ENCODE peak calls at places on chromosomes 4 and X, in six cellular contexts. One of them, this sample, is unnamed.

GRCh38 chr4:10123227-10124101 is 6.9 kb upstream of the WDR1 start:
- DNase-seq in A549: no peak
- DNase-seq in HepG2: peak; percentile 86
- DNase-seq in SK-N-SH: peak; percentile 34
- DNase-seq in suprapubic skin: no peak
- DNase-seq in tibial nerve: no peak
- DNase-seq in this sample: no peak

GRCh38 chr4:73676881-73677323 is 56.7 kb upstream of the RASSF6 start:
- DNase-seq in tibial nerve: no peak
- DNase-seq in HepG2: no peak
- DNase-seq in SK-N-SH: no peak
- DNase-seq in A549: peak; percentile 51
- DNase-seq in suprapubic skin: no peak
- DNase-seq in this sample: no peak

GRCh38 chr4:57013529-57014120 is 34.9 kb downstream of the POLR2B start:
- DNase-seq in SK-N-SH: no peak
- DNase-seq in suprapubic skin: no peak
- DNase-seq in HepG2: no peak
- DNase-seq in tibial nerve: no peak
- DNase-seq in A549: no peak
- DNase-seq in this sample: no peak

GRCh38 chr4:182845618-182846017 is 71.6 kb downstream of the DCTD start:
- DNase-seq in suprapubic skin: peak; percentile 29
- DNase-seq in SK-N-SH: no peak
- DNase-seq in HepG2: no peak
- DNase-seq in tibial nerve: no peak
- DNase-seq in A549: no peak
- DNase-seq in this sample: no peak

GRCh38 chr4:112270643-112271484 is 14.8 kb downstream of the TIFA start:
- DNase-seq in HepG2: no peak
- DNase-seq in tibial nerve: no peak
- DNase-seq in suprapubic skin: no peak
- DNase-seq in SK-N-SH: no peak
- DNase-seq in A549: no peak
- DNase-seq in this sample: no peak

GRCh38 chr4:40908297-40908696 is 158.5 kb downstream of the NSUN7 start:
- DNase-seq in suprapubic skin: peak; percentile 79
- DNase-seq in tibial nerve: no peak
- DNase-seq in SK-N-SH: no peak
- DNase-seq in HepG2: no peak
- DNase-seq in A549: peak; percentile 45
- DNase-seq in this sample: peak; percentile 46

GRCh38 chrX:97850911-97851310 is 967.2 kb downstream of the RPA4 start:
- DNase-seq in suprapubic skin: no peak
- DNase-seq in SK-N-SH: no peak
- DNase-seq in tibial nerve: no peak
- DNase-seq in HepG2: no peak
- DNase-seq in A549: no peak
- DNase-seq in this sample: no peak

GRCh38 chr4:24643774-24644520 is 59.6 kb upstream of the DHX15 start:
- DNase-seq in tibial nerve: no peak
- DNase-seq in suprapubic skin: no peak
- DNase-seq in A549: no peak
- DNase-seq in SK-N-SH: no peak
- DNase-seq in HepG2: no peak
- DNase-seq in this sample: no peak

GRCh38 chr4:121696140-121696640 is 590 bp downstream of the ANXA5 start:
- DNase-seq in suprapubic skin: peak; percentile 91
- DNase-seq in tibial nerve: peak; percentile 77
- DNase-seq in HepG2: peak; percentile 39
- DNase-seq in SK-N-SH: peak; percentile 26
- DNase-seq in A549: peak; percentile 63
- DNase-seq in this sample: peak; percentile 94

GRCh38 chr4:1080961-1081688 is 32.2 kb downstream of the RNF212 start:
- DNase-seq in HepG2: no peak
- DNase-seq in tibial nerve: no peak
- DNase-seq in suprapubic skin: no peak
- DNase-seq in A549: no peak
- DNase-seq in SK-N-SH: no peak
- DNase-seq in this sample: no peak

GRCh38 chr4:88818650-88819470 is 121.2 kb upstream of the NAP1L5 start:
- DNase-seq in tibial nerve: peak; percentile 46
- DNase-seq in HepG2: peak; percentile 56
- DNase-seq in SK-N-SH: peak; percentile 13
- DNase-seq in A549: peak; percentile 66
- DNase-seq in suprapubic skin: no peak
- DNase-seq in this sample: peak; percentile 75

GRCh38 chrX:109952985-109953905 is 49.7 kb upstream of the TMEM164 start:
- DNase-seq in A549: no peak
- DNase-seq in HepG2: no peak
- DNase-seq in SK-N-SH: no peak
- DNase-seq in tibial nerve: no peak
- DNase-seq in suprapubic skin: no peak
- DNase-seq in this sample: no peak

GRCh38 chr4:139245590-139245989 is 34.4 kb downstream of the MGARP start:
- DNase-seq in tibial nerve: no peak
- DNase-seq in HepG2: no peak
- DNase-seq in SK-N-SH: no peak
- DNase-seq in A549: no peak
- DNase-seq in suprapubic skin: no peak
- DNase-seq in this sample: no peak

GRCh38 chr4:105683038-105683437 is 25.5 kb downstream of the INTS12 start:
- DNase-seq in SK-N-SH: no peak
- DNase-seq in HepG2: no peak
- DNase-seq in A549: no peak
- DNase-seq in tibial nerve: no peak
- DNase-seq in suprapubic skin: no peak
- DNase-seq in this sample: no peak

GRCh38 chr4:176680668-176681067 is 112.1 kb downstream of the VEGFC start:
- DNase-seq in A549: no peak
- DNase-seq in suprapubic skin: no peak
- DNase-seq in tibial nerve: no peak
- DNase-seq in HepG2: no peak
- DNase-seq in SK-N-SH: no peak
- DNase-seq in this sample: no peak

GRCh38 chr4:110005461-110006056 is 92.9 kb downstream of the EGF start:
- DNase-seq in HepG2: peak; percentile 60
- DNase-seq in SK-N-SH: peak; percentile 52
- DNase-seq in suprapubic skin: no peak
- DNase-seq in tibial nerve: peak; percentile 11
- DNase-seq in A549: peak; percentile 64
- DNase-seq in this sample: no peak

GRCh38 chrX:153934473-153935325 is at the start of gene NAA10:
- DNase-seq in A549: peak; percentile 72
- DNase-seq in tibial nerve: no peak
- DNase-seq in suprapubic skin: peak; percentile 72
- DNase-seq in SK-N-SH: peak; percentile 98
- DNase-seq in HepG2: peak; percentile 32
- DNase-seq in this sample: peak; percentile 86

GRCh38 chr4:15233626-15234025 is 194.2 kb upstream of the C1QTNF7 start:
- DNase-seq in tibial nerve: no peak
- DNase-seq in A549: no peak
- DNase-seq in suprapubic skin: no peak
- DNase-seq in SK-N-SH: no peak
- DNase-seq in HepG2: no peak
- DNase-seq in this sample: no peak

GRCh38 chrX:1883772-1884171 is 268.9 kb downstream of the ASMT start:
- DNase-seq in HepG2: no peak
- DNase-seq in suprapubic skin: no peak
- DNase-seq in SK-N-SH: no peak
- DNase-seq in A549: peak; percentile 50
- DNase-seq in tibial nerve: no peak
- DNase-seq in this sample: no peak

GRCh38 chrX:38806875-38807601 is 5.8 kb downstream of the MID1IP1 start:
- DNase-seq in SK-N-SH: no peak
- DNase-seq in tibial nerve: no peak
- DNase-seq in suprapubic skin: no peak
- DNase-seq in HepG2: peak; percentile 13
- DNase-seq in A549: no peak
- DNase-seq in this sample: no peak

GRCh38 chr4:125911481-125911880 is 596.7 kb downstream of the FAT4 start:
- DNase-seq in SK-N-SH: no peak
- DNase-seq in tibial nerve: no peak
- DNase-seq in HepG2: no peak
- DNase-seq in suprapubic skin: no peak
- DNase-seq in A549: no peak
- DNase-seq in this sample: no peak

GRCh38 chr4:42596918-42597317 is 60.0 kb downstream of the ATP8A1 start:
- DNase-seq in HepG2: no peak
- DNase-seq in tibial nerve: no peak
- DNase-seq in A549: no peak
- DNase-seq in SK-N-SH: no peak
- DNase-seq in suprapubic skin: no peak
- DNase-seq in this sample: no peak
- TF ChIP-seq EP300 in HepG2: no peak
- TF ChIP-seq EP300 in tibial nerve: no peak
- TF ChIP-seq EP300 in A549: no peak
- TF ChIP-seq EP300 in SK-N-SH: no peak
- TF ChIP-seq EP300 in suprapubic skin: no peak
- TF ChIP-seq EP300 in this sample: no peak

DNA sequence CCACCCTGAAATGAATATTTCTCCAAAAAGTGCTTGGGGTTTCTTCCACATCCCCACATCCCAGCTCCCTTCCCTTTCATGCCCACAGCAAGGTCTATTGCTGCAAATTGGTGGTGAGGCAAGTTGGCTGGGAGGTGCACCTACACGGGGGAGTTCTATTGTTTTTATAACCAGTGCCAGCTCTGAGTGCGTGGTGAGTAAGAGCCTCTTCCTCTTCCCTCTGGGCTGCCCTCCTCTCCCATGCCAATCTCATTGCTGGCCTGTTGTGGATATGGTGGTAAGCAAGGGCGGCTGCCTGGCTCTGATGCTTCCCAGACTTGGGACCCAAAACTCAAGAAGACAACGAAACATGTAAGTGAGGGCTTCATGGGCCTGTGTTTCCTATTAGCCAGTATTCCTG is 204.3 kb downstream of the SHROOM3 start:
- DNase-seq in HepG2: no peak
- DNase-seq in tibial nerve: no peak
- DNase-seq in suprapubic skin: no peak
- DNase-seq in SK-N-SH: no peak
- DNase-seq in A549: no peak
- DNase-seq in this sample: no peak
- H3K27ac ChIP-seq in HepG2: no peak overlapping the region
- H3K27ac ChIP-seq in tibial nerve: no peak overlapping the region
- H3K27ac ChIP-seq in suprapubic skin: no peak overlapping the region
- H3K27ac ChIP-seq in SK-N-SH: peak overlapping the region; percentile 69
- H3K27ac ChIP-seq in A549: no peak overlapping the region
- H3K27ac ChIP-seq in this sample: no peak overlapping the region

GRCh38 chr4:80136238-80136637 is 61.1 kb upstream of the PRDM8 start:
- DNase-seq in tibial nerve: no peak
- DNase-seq in suprapubic skin: no peak
- DNase-seq in SK-N-SH: no peak
- DNase-seq in HepG2: no peak
- DNase-seq in A549: no peak
- DNase-seq in this sample: no peak

GRCh38 chr4:80135702-80136058 is 61.6 kb upstream of the PRDM8 start:
- DNase-seq in HepG2: no peak
- DNase-seq in A549: no peak
- DNase-seq in tibial nerve: no peak
- DNase-seq in SK-N-SH: no peak
- DNase-seq in suprapubic skin: no peak
- DNase-seq in this sample: no peak

GRCh38 chr4:80137631-80138030 is 59.7 kb upstream of the PRDM8 start:
- DNase-seq in SK-N-SH: no peak
- DNase-seq in suprapubic skin: no peak
- DNase-seq in tibial nerve: no peak
- DNase-seq in A549: no peak
- DNase-seq in HepG2: no peak
- DNase-seq in this sample: no peak

GRCh38 chr4:80133240-80133783 is 60.3 kb upstream of the ANTXR2 start:
- DNase-seq in A549: no peak
- DNase-seq in SK-N-SH: no peak
- DNase-seq in HepG2: no peak
- DNase-seq in suprapubic skin: no peak
- DNase-seq in tibial nerve: no peak
- DNase-seq in this sample: no peak

DNA sequence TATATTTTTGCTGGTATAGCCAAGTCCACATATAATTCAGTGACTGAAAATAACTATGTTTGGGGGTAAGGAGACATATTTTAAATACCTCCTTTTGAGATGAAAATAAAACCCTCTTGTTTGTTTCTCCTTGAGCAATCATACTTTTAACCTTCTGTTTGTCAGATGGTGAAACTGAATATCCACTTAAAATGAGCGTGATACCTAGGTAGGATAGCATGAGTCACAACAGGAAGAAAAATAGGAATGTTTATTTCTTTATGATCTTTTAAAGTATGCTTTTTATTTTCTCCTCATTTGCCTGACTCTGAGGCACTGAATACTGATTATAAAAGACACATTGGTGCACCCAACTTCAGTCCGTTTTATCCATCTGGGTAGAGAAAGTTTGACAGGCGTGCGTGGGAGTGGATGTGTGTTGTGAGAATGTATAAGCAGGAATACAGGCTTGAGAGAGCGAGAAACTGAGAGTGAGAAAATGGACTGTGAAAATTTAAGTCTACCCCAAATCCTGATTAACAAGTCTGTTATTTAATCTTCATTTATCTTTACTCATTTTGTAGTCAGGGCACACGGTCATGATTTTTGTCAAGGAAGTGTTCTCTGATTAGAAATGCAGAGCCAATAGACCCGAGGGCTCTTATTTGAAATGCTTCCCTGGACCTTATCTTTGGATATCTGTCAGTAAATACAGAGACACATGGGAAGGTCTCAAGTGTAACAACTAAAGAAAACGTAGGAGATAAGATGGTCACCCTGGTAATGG is 62.1 kb upstream of the ANTXR2 start:
- DNase-seq in SK-N-SH: no peak
- DNase-seq in suprapubic skin: no peak
- DNase-seq in tibial nerve: no peak
- DNase-seq in HepG2: no peak
- DNase-seq in A549: no peak
- DNase-seq in this sample: no peak
- TF ChIP-seq CTCF in SK-N-SH: no peak
- TF ChIP-seq CTCF in suprapubic skin: no peak
- TF ChIP-seq CTCF in tibial nerve: no peak
- TF ChIP-seq CTCF in HepG2: no peak
- TF ChIP-seq CTCF in A549: no peak
- TF ChIP-seq CTCF in this sample: no peak

GRCh38 chr4:153409924-153410501 is 56.1 kb upstream of the TMEM131L start:
- DNase-seq in SK-N-SH: no peak
- DNase-seq in suprapubic skin: no peak
- DNase-seq in A549: no peak
- DNase-seq in tibial nerve: no peak
- DNase-seq in HepG2: no peak
- DNase-seq in this sample: no peak
- TF ChIP-seq EP300 in SK-N-SH: no peak
- TF ChIP-seq EP300 in suprapubic skin: no peak
- TF ChIP-seq EP300 in A549: no peak
- TF ChIP-seq EP300 in tibial nerve: no peak
- TF ChIP-seq EP300 in HepG2: no peak
- TF ChIP-seq EP300 in this sample: no peak

GRCh38 chrX:130025256-130025655 is 42.8 kb downstream of the BCORL1 start:
- DNase-seq in SK-N-SH: no peak
- DNase-seq in A549: peak; percentile 4
- DNase-seq in tibial nerve: no peak
- DNase-seq in suprapubic skin: no peak
- DNase-seq in HepG2: no peak
- DNase-seq in this sample: no peak
- H3K27ac ChIP-seq in SK-N-SH: no peak overlapping the region
- H3K27ac ChIP-seq in A549: no peak overlapping the region
- H3K27ac ChIP-seq in tibial nerve: no peak overlapping the region
- H3K27ac ChIP-seq in suprapubic skin: no peak overlapping the region
- H3K27ac ChIP-seq in HepG2: no peak overlapping the region
- H3K27ac ChIP-seq in this sample: no peak overlapping the region